ENCODE peak calls at places on chromosomes 13 and 19, in six cellular contexts. I, R, J, S, D and P are unnamed samples.

GRCh38 chr13:112245959-112246358 is 130.2 kb upstream of the SPACA7 start:
- DNase-seq in I (no peak), R (no peak), J (no peak), S (no peak), D (no peak), P (no peak)

GRCh38 chr19:10339380-10339960 is at the start of gene ICAM3:
- DNase-seq in I (peak; percentile 36), R (no peak), J (no peak), S (no peak), D (no peak), P (peak; percentile 81)

GRCh38 chr19:32358311-32358710 is 12.9 kb downstream of the ZNF507 start:
- DNase-seq in I (no peak), R (no peak), J (no peak), S (no peak), D (no peak), P (no peak)

GRCh38 chr13:61414686-61415664 is 674 bp downstream of the PCDH20 start:
- DNase-seq in I (peak; percentile 65), R (peak; percentile 12), J (peak; percentile 91), S (peak; percentile 47), D (no peak), P (peak; percentile 58)

GRCh38 chr13:22287343-22287922 is 616.6 kb downstream of the FGF9 start:
- DNase-seq in I (no peak), R (no peak), J (no peak), S (no peak), D (no peak), P (no peak)

GRCh38 chr13:32409561-32410440 is 18.1 kb downstream of the N4BP2L1 start:
- DNase-seq in I (no peak), R (peak; percentile 51), J (peak; percentile 60), S (peak; percentile 85), D (peak; percentile 49), P (no peak)

GRCh38 chr13:19680751-19681150 is 47.3 kb downstream of the MPHOSPH8 start:
- DNase-seq in I (no peak), R (no peak), J (no peak), S (no peak), D (no peak), P (no peak)

GRCh38 chr19:7595466-7596133 is at the start of gene CAMSAP3:
- DNase-seq in I (peak; percentile 66), R (no peak), J (peak; percentile 94), S (no peak), D (no peak), P (no peak)

GRCh38 chr13:43298799-43299198 is 275.4 kb downstream of the DNAJC15 start:
- DNase-seq in I (no peak), R (no peak), J (no peak), S (no peak), D (no peak), P (no peak)

GRCh38 chr13:66128692-66129269 is 1101.4 kb downstream of the PCDH9 start:
- DNase-seq in I (no peak), R (no peak), J (no peak), S (no peak), D (no peak), P (no peak)

GRCh38 chr19:47520343-47520806 is 5.5 kb upstream of the NAPA start:
- DNase-seq in I (no peak), R (no peak), J (no peak), S (no peak), D (no peak), P (no peak)

GRCh38 chr19:48415395-48415794 is 21.9 kb downstream of the GRIN2D start:
- DNase-seq in I (peak; percentile 78), R (peak; percentile 68), J (peak; percentile 77), S (peak; percentile 51), D (peak; percentile 64), P (peak; percentile 93)

GRCh38 chr19:4206818-4207484 is 22.4 kb upstream of the EBI3 start:
- DNase-seq in I (no peak), R (no peak), J (no peak), S (peak; percentile 44), D (no peak), P (no peak)

GRCh38 chr19:18672606-18673337 is 10.7 kb upstream of the CRTC1 start:
- DNase-seq in I (peak; percentile 73), R (no peak), J (peak; percentile 37), S (peak; percentile 86), D (peak; percentile 62), P (no peak)

GRCh38 chr19:18677156-18677555 is 6.3 kb upstream of the CRTC1 start:
- DNase-seq in I (no peak), R (no peak), J (no peak), S (no peak), D (no peak), P (no peak)

GRCh38 chr19:18676692-18677091 is 6.8 kb upstream of the CRTC1 start:
- DNase-seq in I (no peak), R (no peak), J (no peak), S (no peak), D (no peak), P (no peak)

GRCh38 chr19:18674616-18675015 is 8.9 kb upstream of the CRTC1 start:
- DNase-seq in I (no peak), R (peak; percentile 57), J (no peak), S (no peak), D (peak; percentile 58), P (no peak)

GRCh38 chr19:18675779-18676178 is 7.7 kb upstream of the CRTC1 start:
- DNase-seq in I (no peak), R (no peak), J (peak; percentile 64), S (peak; percentile 16), D (no peak), P (no peak)
- TF ChIP-seq CTCF in I (no peak), R (peak; percentile 32), J (peak; percentile 64), S (peak; percentile 48), D (peak; percentile 55), P (peak; percentile 31)

GRCh38 chr13:114035583-114036501 is 62.0 kb upstream of the C13orf46 start:
- DNase-seq in I (no peak), R (no peak), J (peak; percentile 51), S (peak; percentile 41), D (peak; percentile 46), P (no peak)
- H3K4me1 ChIP-seq in I (peaks cover 14% of the 10 kb centered on the region), R (no peaks in the 10 kb centered on the region), J (peaks cover 22% of the 10 kb centered on the region), S (peaks cover 41% of the 10 kb centered on the region), D (peaks cover 34% of the 10 kb centered on the region), P (no peaks in the 10 kb centered on the region)

GRCh38 chr13:81927347-81927746 is 1586.4 kb upstream of the SPRY2 start:
- DNase-seq in I (no peak), R (no peak), J (peak; percentile 6), S (no peak), D (no peak), P (no peak)
- TF ChIP-seq CTCF in I (no peak), R (no peak), J (peak; percentile 37), S (no peak), D (no peak), P (no peak)

GRCh38 chr19:38369584-38369983 is 4.8 kb upstream of the PSMD8 start:
- DNase-seq in I (no peak), R (no peak), J (no peak), S (no peak), D (no peak), P (no peak)
- H3K4me1 ChIP-seq in I (no peaks in the 10 kb centered on the region), R (no peaks in the 10 kb centered on the region), J (peaks cover 20% of the 10 kb centered on the region), S (no peaks in the 10 kb centered on the region), D (no peaks in the 10 kb centered on the region), P (no peaks in the 10 kb centered on the region)

GRCh38 chr19:27774827-27775226 is 1438.1 kb downstream of the UQCRFS1 start:
- DNase-seq in I (no peak), R (no peak), J (no peak), S (no peak), D (no peak), P (no peak)
- TF ChIP-seq CTCF in I (no peak), R (no peak), J (peak; percentile 19), S (peak; percentile 33), D (peak; percentile 12), P (no peak)

GRCh38 chr19:18419699-18420460 is 682 bp downstream of the SSBP4 start:
- DNase-seq in I (no peak), R (no peak), J (peak; percentile 62), S (no peak), D (no peak), P (peak; percentile 62)

GRCh38 chr19:18419195-18419698 is at the start of gene SSBP4:
- DNase-seq in I (peak; percentile 76), R (peak; percentile 81), J (peak; percentile 91), S (peak; percentile 78), D (peak; percentile 59), P (peak; percentile 79)

GRCh38 chr19:18418034-18418724 is 1.0 kb upstream of the SSBP4 start:
- DNase-seq in I (no peak), R (no peak), J (no peak), S (no peak), D (no peak), P (no peak)

GRCh38 chr19:18417250-18418033 is 1.8 kb upstream of the SSBP4 start:
- DNase-seq in I (no peak), R (peak; percentile 94), J (peak; percentile 88), S (peak; percentile 83), D (no peak), P (no peak)

GRCh38 chr19:18418725-18419194 is 438 bp upstream of the SSBP4 start:
- DNase-seq in I (no peak), R (peak; percentile 56), J (no peak), S (no peak), D (no peak), P (no peak)
- H3K4me1 ChIP-seq in I (peaks cover 89% of the 10 kb centered on the region), R (peaks cover 8% of the 10 kb centered on the region), J (peaks cover 13% of the 10 kb centered on the region), S (peaks cover 43% of the 10 kb centered on the region), D (peaks cover 18% of the 10 kb centered on the region), P (peaks cover 51% of the 10 kb centered on the region)

GRCh38 chr13:30617315-30618185 is at the start of gene USPL1:
- DNase-seq in I (peak; percentile 98), R (peak; percentile 99), J (peak; percentile 99), S (peak; percentile 100), D (peak; percentile 98), P (peak; percentile 96)
- TF ChIP-seq CTCF in I (peak; percentile 29), R (peak; percentile 35), J (peak; percentile 36), S (no peak), D (peak; percentile 63), P (peak; percentile 88)

GRCh38 chr19:1875646-1876493 is 9.4 kb downstream of the ABHD17A start:
- DNase-seq in I (peak; percentile 94), R (peak; percentile 94), J (peak; percentile 96), S (peak; percentile 86), D (peak; percentile 87), P (peak; percentile 97)
- H3K4me1 ChIP-seq in I (peaks cover 60% of the 10 kb centered on the region), R (peaks cover 11% of the 10 kb centered on the region), J (peaks cover 20% of the 10 kb centered on the region), S (peaks cover 9% of the 10 kb centered on the region), D (peaks cover 38% of the 10 kb centered on the region), P (peaks cover 17% of the 10 kb centered on the region)